ENCODE peak calls at places on chromosome 11, in four cellular contexts. L is heart left ventricle, O is ovary, T is A549. X is an unnamed sample.

GRCh38 chr11:14342906-14343305 is 16.1 kb downstream of the RRAS2 start:
- DNase-seq in L (no peak), O (no peak), T (no peak), X (no peak)

GRCh38 chr11:123475478-123475877 is 45.4 kb downstream of the GRAMD1B start:
- DNase-seq in L (no peak), O (no peak), T (peak; percentile 58), X (peak; percentile 8)

GRCh38 chr11:72609045-72609444 is 65.2 kb downstream of the PDE2A start:
- DNase-seq in L (no peak), O (no peak), T (peak; percentile 36), X (no peak)

GRCh38 chr11:118896472-118896913 is 12.8 kb downstream of the CXCR5 start:
- DNase-seq in L (no peak), O (peak; percentile 33), T (no peak), X (no peak)

GRCh38 chr11:115717215-115717584 is 213.0 kb upstream of the CADM1 start:
- DNase-seq in L (no peak), O (no peak), T (no peak), X (no peak)

GRCh38 chr11:132604446-132604845 is 927.9 kb downstream of the OPCML start:
- DNase-seq in L (no peak), O (no peak), T (no peak), X (no peak)

GRCh38 chr11:93611836-93612677 is 49.4 kb upstream of the CEP295 start:
- DNase-seq in L (no peak), O (no peak), T (no peak), X (no peak)

GRCh38 chr11:2221591-2221990 is 48.8 kb downstream of the ASCL2 start:
- DNase-seq in L (no peak), O (no peak), T (no peak), X (no peak)

GRCh38 chr11:4673781-4674180 is 23.9 kb downstream of the OR51E2 start:
- DNase-seq in L (no peak), O (no peak), T (no peak), X (no peak)

GRCh38 chr11:126344291-126344970 is 11.1 kb upstream of the ST3GAL4 start:
- DNase-seq in L (peak; percentile 2), O (peak; percentile 37), T (no peak), X (no peak)

GRCh38 chr11:75673977-75674582 is 5.2 kb upstream of the MAP6 start:
- DNase-seq in L (no peak), O (no peak), T (peak; percentile 79), X (peak; percentile 42)

GRCh38 chr11:86456075-86456939 is 81.6 kb downstream of the CCDC81 start:
- DNase-seq in L (peak; percentile 82), O (peak; percentile 92), T (peak; percentile 84), X (peak; percentile 65)

GRCh38 chr11:128310676-128311445 is 276.5 kb downstream of the ETS1 start:
- DNase-seq in L (no peak), O (no peak), T (no peak), X (no peak)

GRCh38 chr11:7673724-7674434 is 579 bp upstream of the CYB5R2 start:
- DNase-seq in L (peak; percentile 44), O (peak; percentile 49), T (no peak), X (no peak)

GRCh38 chr11:117410861-117411725 is 83.4 kb downstream of the CEP164 start:
- DNase-seq in L (no peak), O (no peak), T (no peak), X (no peak)

GRCh38 chr11:61871158-61871597 is 20.2 kb downstream of the FADS3 start:
- DNase-seq in L (peak; percentile 88), O (peak; percentile 80), T (peak; percentile 82), X (peak; percentile 94)

GRCh38 chr11:11584446-11584810 is 37.4 kb downstream of the GALNT18 start:
- DNase-seq in L (no peak), O (no peak), T (peak; percentile 80), X (peak; percentile 72)

GRCh38 chr11:97966901-97967300 is 1053.8 kb upstream of the CNTN5 start:
- DNase-seq in L (no peak), O (no peak), T (no peak), X (no peak)

GRCh38 chr11:45901646-45902045 is 5.4 kb downstream of the FREY1 start:
- DNase-seq in L (no peak), O (no peak), T (no peak), X (no peak)

GRCh38 chr11:58608331-58608730 is 14.1 kb upstream of the CNTF start:
- DNase-seq in L (no peak), O (no peak), T (no peak), X (no peak)

GRCh38 chr11:129280027-129280811 is 88.1 kb upstream of the ARHGAP32 start:
- DNase-seq in L (no peak), O (no peak), T (no peak), X (no peak)

GRCh38 chr11:69499946-69500284 is 18.5 kb downstream of the LINC01488 start:
- DNase-seq in L (no peak), O (no peak), T (no peak), X (no peak)

GRCh38 chr11:11450744-11451362 is 97.8 kb upstream of the CSNK2A3 start:
- DNase-seq in L (no peak), O (no peak), T (peak; percentile 19), X (peak; percentile 15)

GRCh38 chr11:113896156-113896879 is 8.3 kb upstream of the HTR3B start:
- DNase-seq in L (no peak), O (peak; percentile 45), T (peak; percentile 22), X (no peak)

GRCh38 chr11:35304393-35304790 is 115.0 kb downstream of the SLC1A2 start:
- DNase-seq in L (no peak), O (no peak), T (peak; percentile 71), X (no peak)

GRCh38 chr11:60345489-60345888 is 18.4 kb downstream of the MS4A6E start:
- DNase-seq in L (no peak), O (no peak), T (peak; percentile 6), X (no peak)

GRCh38 chr11:11780843-11781242 is 60.9 kb upstream of the USP47 start:
- DNase-seq in L (no peak), O (no peak), T (no peak), X (no peak)

GRCh38 chr11:17921620-17922473 is 91.0 kb downstream of the SERGEF start:
- DNase-seq in L (no peak), O (no peak), T (no peak), X (no peak)

GRCh38 chr11:12291313-12291712 is 86.1 kb upstream of the PARVA start:
- DNase-seq in L (no peak), O (no peak), T (no peak), X (no peak)

GRCh38 chr11:83608571-83608970 is 322.4 kb upstream of the CCDC90B start:
- DNase-seq in L (no peak), O (no peak), T (no peak), X (no peak)
- TF ChIP-seq POLR2A in L (no peak), O (no peak), T (no peak), X (no peak)

GRCh38 chr11:66312549-66313320 is 4.1 kb downstream of the CD248 start:
- DNase-seq in L (peak; percentile 99), O (peak; percentile 100), T (peak; percentile 98), X (peak; percentile 98)
- TF ChIP-seq POLR2A in L (peak; percentile 80), O (peak; percentile 37), T (peak; percentile 41), X (peak; percentile 31)

GRCh38 chr11:66744485-66745355 is 15.7 kb upstream of the SPTBN2 start:
- DNase-seq in L (peak; percentile 81), O (peak; percentile 86), T (peak; percentile 83), X (peak; percentile 93)
- TF ChIP-seq POLR2A in L (peak; percentile 81), O (peak; percentile 55), T (peak; percentile 47), X (peak; percentile 64)

DNA sequence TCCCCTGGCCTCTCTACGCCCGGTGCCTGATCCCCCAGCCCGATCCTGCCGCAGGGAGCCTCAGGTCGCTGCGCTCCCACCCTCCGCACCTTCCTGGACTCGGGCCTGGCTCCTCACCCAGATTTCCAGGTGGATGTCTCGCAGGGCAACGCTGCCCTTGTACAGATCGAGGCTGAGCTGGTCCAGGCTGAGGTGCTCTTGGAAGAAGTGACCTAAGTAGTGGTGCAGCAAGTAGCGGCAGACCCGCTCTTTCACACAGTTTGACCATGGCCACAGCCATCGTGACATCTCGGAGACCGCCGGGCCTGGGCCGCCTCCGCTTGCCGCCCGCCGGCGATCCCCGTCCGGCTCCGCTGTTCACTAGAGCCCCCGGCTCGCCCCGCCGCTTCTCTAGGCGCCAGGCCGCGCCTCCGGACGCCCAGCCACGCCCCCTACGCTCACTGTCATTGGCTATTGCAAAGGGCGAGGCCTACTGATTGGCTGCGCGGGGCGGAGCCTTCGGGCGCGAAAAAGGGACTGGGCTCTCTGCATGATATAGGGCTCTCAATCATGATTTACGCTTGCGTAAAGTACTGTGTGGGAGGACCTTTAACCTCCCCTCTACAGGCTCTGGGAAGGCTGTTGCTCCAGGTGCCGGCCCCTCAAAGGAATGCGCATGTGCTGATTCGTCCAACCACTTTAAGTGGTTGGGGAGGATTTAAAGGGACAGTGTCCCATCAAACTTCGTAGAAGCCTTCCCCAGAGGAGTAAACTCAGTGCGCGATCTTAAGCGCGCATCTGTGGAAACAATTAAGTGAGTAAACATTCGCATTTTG is at the start of gene ATG2A:
- DNase-seq in L (peak; percentile 99), O (peak; percentile 99), T (peak; percentile 99), X (peak; percentile 98)
- TF ChIP-seq POLR2A in L (peak; percentile 96), O (peak; percentile 80), T (peak; percentile 79), X (peak; percentile 73)